ENCODE peak calls at places on chromosomes 12 and 14, in six cellular contexts. One of them, this sample, is unnamed.

GRCh38 chr14:105388110-105388951 is 10.0 kb upstream of the TEX22 start:
- DNase-seq in RPMI7951: no peak
- DNase-seq in SW480: no peak
- DNase-seq in H7: no peak
- DNase-seq in mucosa of descending colon: peak
- DNase-seq in activated CD4-positive, alpha-beta memory T cell treated with anti-CD3 and anti-CD28 coated beads, Interleukin-2, amount 10 ng/mL, durations not matched to agents 7 days and 5 days: no peak
- DNase-seq in this sample: no peak

GRCh38 chr12:1930816-1931597 is 12.6 kb upstream of the CACNA2D4 start:
- DNase-seq in RPMI7951: no peak
- DNase-seq in SW480: no peak
- DNase-seq in H7: peak
- DNase-seq in mucosa of descending colon: no peak
- DNase-seq in activated CD4-positive, alpha-beta memory T cell treated with anti-CD3 and anti-CD28 coated beads, Interleukin-2, amount 10 ng/mL, durations not matched to agents 7 days and 5 days: no peak
- DNase-seq in this sample: no peak

GRCh38 chr14:105325303-105325702 is 10.8 kb downstream of the PACS2 start:
- DNase-seq in RPMI7951: no peak
- DNase-seq in SW480: no peak
- DNase-seq in H7: peak
- DNase-seq in mucosa of descending colon: no peak
- DNase-seq in activated CD4-positive, alpha-beta memory T cell treated with anti-CD3 and anti-CD28 coated beads, Interleukin-2, amount 10 ng/mL, durations not matched to agents 7 days and 5 days: no peak
- DNase-seq in this sample: no peak

GRCh38 chr12:5442251-5443006 is 10.5 kb downstream of the NTF3 start:
- DNase-seq in RPMI7951: peak
- DNase-seq in SW480: peak
- DNase-seq in H7: peak
- DNase-seq in mucosa of descending colon: no peak
- DNase-seq in activated CD4-positive, alpha-beta memory T cell treated with anti-CD3 and anti-CD28 coated beads, Interleukin-2, amount 10 ng/mL, durations not matched to agents 7 days and 5 days: no peak
- DNase-seq in this sample: peak

GRCh38 chr12:99680276-99680675 is 32.7 kb downstream of the GARIN6 start:
- DNase-seq in RPMI7951: no peak
- DNase-seq in SW480: no peak
- DNase-seq in H7: no peak
- DNase-seq in mucosa of descending colon: no peak
- DNase-seq in activated CD4-positive, alpha-beta memory T cell treated with anti-CD3 and anti-CD28 coated beads, Interleukin-2, amount 10 ng/mL, durations not matched to agents 7 days and 5 days: no peak
- DNase-seq in this sample: no peak

GRCh38 chr12:26127404-26127803 is 2.6 kb upstream of the BHLHE41 start:
- DNase-seq in RPMI7951: no peak
- DNase-seq in SW480: no peak
- DNase-seq in H7: no peak
- DNase-seq in mucosa of descending colon: no peak
- DNase-seq in activated CD4-positive, alpha-beta memory T cell treated with anti-CD3 and anti-CD28 coated beads, Interleukin-2, amount 10 ng/mL, durations not matched to agents 7 days and 5 days: no peak
- DNase-seq in this sample: no peak

GRCh38 chr14:93090826-93091583 is 24.7 kb downstream of the ITPK1 start:
- DNase-seq in RPMI7951: peak
- DNase-seq in SW480: no peak
- DNase-seq in H7: peak
- DNase-seq in mucosa of descending colon: no peak
- DNase-seq in activated CD4-positive, alpha-beta memory T cell treated with anti-CD3 and anti-CD28 coated beads, Interleukin-2, amount 10 ng/mL, durations not matched to agents 7 days and 5 days: no peak
- DNase-seq in this sample: no peak

GRCh38 chr14:104665663-104666522 is 23.5 kb upstream of the INF2 start:
- DNase-seq in RPMI7951: peak
- DNase-seq in SW480: peak
- DNase-seq in H7: peak
- DNase-seq in mucosa of descending colon: peak
- DNase-seq in activated CD4-positive, alpha-beta memory T cell treated with anti-CD3 and anti-CD28 coated beads, Interleukin-2, amount 10 ng/mL, durations not matched to agents 7 days and 5 days: peak
- DNase-seq in this sample: peak

GRCh38 chr12:81077686-81078441 is at the start of gene ACSS3:
- DNase-seq in RPMI7951: no peak
- DNase-seq in SW480: no peak
- DNase-seq in H7: peak
- DNase-seq in mucosa of descending colon: no peak
- DNase-seq in activated CD4-positive, alpha-beta memory T cell treated with anti-CD3 and anti-CD28 coated beads, Interleukin-2, amount 10 ng/mL, durations not matched to agents 7 days and 5 days: no peak
- DNase-seq in this sample: no peak

This sample was measured in small intestine.